ENCODE peak calls at places on chromosomes 11 and 22, in nine cellular contexts. R is spleen, X is cardiac fibroblast, K is SK-N-SH, O is kidney, Z is mucosa of descending colon, V is A549, H is fibroblast of the aortic adventitia, Q is GM12864. Y is an unnamed sample.

GRCh38 chr11:118911113-118911879 is 14.4 kb downstream of the BCL9L start:
- DNase-seq in R (peak; percentile 80), X (peak; percentile 48), K (no peak), O (peak; percentile 83), Z (peak; percentile 59), V (peak; percentile 78), H (peak; percentile 34), Q (no peak), Y (no peak)

GRCh38 chr22:36493690-36494110 is 12.3 kb upstream of the TXN2 start:
- DNase-seq in R (peak; percentile 84), X (no peak), K (no peak), O (no peak), Z (peak; percentile 46), V (no peak), H (no peak), Q (peak; percentile 61), Y (no peak)

GRCh38 chr11:118171274-118172062 is 5.0 kb downstream of the SCN2B start:
- DNase-seq in R (peak; percentile 91), X (peak; percentile 59), K (peak; percentile 93), O (peak; percentile 87), Z (peak; percentile 71), V (peak; percentile 37), H (peak; percentile 58), Q (peak; percentile 4), Y (peak; percentile 21)

GRCh38 chr22:20568502-20569058 is 61.2 kb downstream of the MED15 start:
- DNase-seq in R (peak; percentile 64), X (no peak), K (no peak), O (peak; percentile 49), Z (no peak), V (no peak), H (no peak), Q (no peak), Y (no peak)

GRCh38 chr11:32888805-32889204 is 3.8 kb upstream of the QSER1 start:
- DNase-seq in R (no peak), X (peak; percentile 36), K (no peak), O (no peak), Z (no peak), V (no peak), H (peak; percentile 55), Q (no peak), Y (peak; percentile 55)

GRCh38 chr11:110243804-110244203 is 52.6 kb downstream of the RDX start:
- DNase-seq in R (no peak), X (no peak), K (no peak), O (no peak), Z (no peak), V (no peak), H (no peak), Q (no peak), Y (no peak)

GRCh38 chr22:19962909-19963806 is 21.5 kb upstream of the TXNRD2 start:
- DNase-seq in R (peak; percentile 70), X (peak; percentile 62), K (no peak), O (peak; percentile 94), Z (peak; percentile 92), V (no peak), H (peak; percentile 36), Q (no peak), Y (peak; percentile 83)

GRCh38 chr22:33539902-33540751 is 380.1 kb downstream of the LARGE1 start:
- DNase-seq in R (no peak), X (peak; percentile 38), K (no peak), O (peak; percentile 94), Z (peak; percentile 75), V (peak; percentile 98), H (peak; percentile 49), Q (no peak), Y (no peak)

GRCh38 chr11:69979632-69980031 is 98.5 kb upstream of the ANO1 start:
- DNase-seq in R (no peak), X (no peak), K (no peak), O (peak; percentile 43), Z (no peak), V (no peak), H (no peak), Q (no peak), Y (no peak)

GRCh38 chr11:114243461-114244372 is 52.5 kb upstream of the NNMT start:
- DNase-seq in R (no peak), X (peak; percentile 24), K (no peak), O (no peak), Z (no peak), V (no peak), H (no peak), Q (no peak), Y (peak; percentile 44)

GRCh38 chr22:35567794-35568193 is 27.2 kb downstream of the RASD2 start:
- DNase-seq in R (no peak), X (no peak), K (no peak), O (no peak), Z (no peak), V (no peak), H (no peak), Q (no peak), Y (no peak)

GRCh38 chr11:15327786-15328231 is 213.1 kb downstream of the INSC start:
- DNase-seq in R (no peak), X (peak; percentile 44), K (peak; percentile 68), O (peak; percentile 71), Z (peak; percentile 77), V (peak; percentile 39), H (peak; percentile 27), Q (no peak), Y (peak; percentile 10)

GRCh38 chr22:24105018-24105360 is 76.3 kb upstream of the SUSD2 start:
- DNase-seq in R (peak; percentile 4), X (peak; percentile 34), K (no peak), O (peak; percentile 18), Z (no peak), V (no peak), H (peak; percentile 30), Q (no peak), Y (peak; percentile 71)

GRCh38 chr11:125264091-125265022 is 99.8 kb downstream of the PKNOX2 start:
- DNase-seq in R (no peak), X (no peak), K (no peak), O (no peak), Z (no peak), V (no peak), H (no peak), Q (no peak), Y (no peak)
- TF ChIP-seq CTCF in R (no peak), X (no peak), K (no peak), O (no peak), Z (no peak), V (no peak), H (no peak), Q (no peak), Y (no peak)

DNA sequence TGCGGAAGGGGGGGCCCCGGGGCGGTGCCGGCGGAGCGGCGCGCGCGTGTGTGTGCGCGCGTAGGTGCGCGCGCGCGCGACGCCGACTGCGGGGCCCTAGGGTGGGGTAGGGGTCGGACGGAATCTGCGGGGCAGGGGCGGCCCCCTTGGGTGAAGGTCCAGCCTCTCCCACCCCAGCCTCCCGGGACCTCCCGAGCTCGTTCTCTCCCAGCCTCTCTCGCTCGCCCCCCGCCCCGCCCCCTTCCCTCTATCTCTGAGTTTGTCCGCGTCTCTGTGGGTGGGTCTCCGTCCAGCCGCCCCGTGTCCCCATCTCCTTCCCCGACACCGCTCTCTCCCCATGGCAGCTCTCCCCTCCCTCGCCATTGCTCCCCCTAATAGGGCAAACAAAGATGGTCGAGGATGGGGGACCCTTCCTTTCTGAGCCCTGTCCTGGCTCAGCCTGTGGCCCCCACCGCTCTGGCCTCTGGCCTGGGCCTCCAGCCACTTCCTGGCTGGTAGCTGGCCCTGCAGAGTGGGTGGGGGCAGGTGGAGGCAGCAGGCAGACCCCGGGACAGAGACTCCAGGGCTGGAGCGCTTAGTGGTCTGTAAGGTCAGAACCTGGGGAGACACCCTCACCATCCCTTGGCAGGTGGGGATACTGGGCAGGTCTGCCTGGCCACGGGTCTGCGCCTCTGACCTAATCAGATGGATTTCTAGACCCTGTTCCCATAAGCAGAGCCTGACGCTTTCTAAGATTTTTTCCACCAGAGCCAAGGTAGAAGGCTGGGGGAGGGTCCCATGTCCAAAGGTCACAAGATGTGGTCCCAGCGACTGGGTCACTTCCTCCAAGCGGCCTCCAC is 32.9 kb upstream of the PRR5 start:
- DNase-seq in R (no peak), X (no peak), K (peak; percentile 63), O (peak; percentile 78), Z (no peak), V (no peak), H (no peak), Q (no peak), Y (no peak)
- H3K4me3 ChIP-seq in R (peak overlapping the region; percentile 34), X (peak overlapping the region; percentile 54), K (peak overlapping the region; percentile 56), O (peak overlapping the region; percentile 52), Z (peak overlapping the region; percentile 19), V (peak overlapping the region; percentile 72), H (peak overlapping the region; percentile 56), Q (no peak overlapping the region), Y (peak overlapping the region; percentile 83)

GRCh38 chr11:77412814-77413213 is 61.1 kb downstream of the PAK1 start:
- DNase-seq in R (no peak), X (no peak), K (no peak), O (no peak), Z (no peak), V (no peak), H (no peak), Q (no peak), Y (no peak)

GRCh38 chr11:77413850-77414249 is 60.0 kb downstream of the PAK1 start:
- DNase-seq in R (no peak), X (no peak), K (no peak), O (no peak), Z (no peak), V (no peak), H (no peak), Q (no peak), Y (no peak)

GRCh38 chr11:77411238-77411637 is 62.7 kb downstream of the PAK1 start:
- DNase-seq in R (peak; percentile 88), X (peak; percentile 40), K (no peak), O (peak; percentile 71), Z (peak; percentile 34), V (peak; percentile 11), H (peak; percentile 33), Q (no peak), Y (peak; percentile 57)

GRCh38 chr11:77410076-77410827 is 63.6 kb downstream of the PAK1 start:
- DNase-seq in R (no peak), X (no peak), K (no peak), O (no peak), Z (no peak), V (no peak), H (no peak), Q (no peak), Y (no peak)

DNA sequence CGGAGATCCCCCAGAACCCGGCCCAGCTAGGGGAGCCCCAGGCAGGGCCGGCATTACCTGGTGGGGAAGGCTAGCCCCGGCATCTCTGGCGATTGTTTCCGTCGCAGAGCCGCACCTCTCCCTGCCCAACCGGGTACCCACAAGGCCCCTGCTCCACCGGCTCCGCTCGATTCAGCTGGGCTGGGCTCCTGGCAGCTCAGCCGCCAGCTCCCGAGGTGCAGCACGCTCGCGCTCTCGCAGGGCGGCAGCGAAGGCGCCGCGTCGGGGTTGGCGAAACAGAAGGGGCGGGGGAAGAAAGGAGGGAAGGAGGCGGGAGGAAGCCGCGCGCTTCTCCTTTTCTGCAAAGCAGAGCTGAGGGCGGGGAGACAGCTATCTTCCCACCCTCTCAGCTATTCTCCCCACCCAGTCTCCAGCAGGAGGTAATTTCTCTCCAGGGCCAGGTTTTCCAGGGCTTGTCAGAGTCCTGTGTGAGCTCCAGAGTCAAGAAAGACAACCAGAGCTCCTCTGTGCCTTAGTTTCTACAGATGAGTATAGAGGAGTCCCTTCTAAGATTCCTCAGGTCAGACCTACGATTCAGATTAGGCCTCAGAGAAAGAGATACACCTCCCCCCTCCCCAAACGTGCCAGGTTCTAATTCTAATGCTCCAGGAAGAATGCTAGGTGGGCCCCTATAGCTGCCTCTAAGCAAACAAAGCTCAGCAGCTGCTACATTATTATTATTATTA is 62.0 kb downstream of the PAK1 start:
- DNase-seq in R (peak; percentile 98), X (peak; percentile 83), K (no peak), O (peak; percentile 94), Z (peak; percentile 91), V (peak; percentile 83), H (peak; percentile 80), Q (peak; percentile 50), Y (peak; percentile 96)
- TF ChIP-seq CTCF in R (no peak), X (peak; percentile 3), K (no peak), O (no peak), Z (no peak), V (no peak), H (no peak), Q (no peak), Y (no peak)

GRCh38 chr22:32206774-32207758 is 2.2 kb upstream of the RFPL2 start:
- DNase-seq in R (peak; percentile 76), X (peak; percentile 27), K (peak; percentile 32), O (no peak), Z (peak; percentile 62), V (peak; percentile 71), H (peak; percentile 4), Q (peak; percentile 10), Y (peak; percentile 21)
- H3K4me3 ChIP-seq in R (no peak overlapping the region), X (no peak overlapping the region), K (no peak overlapping the region), O (no peak overlapping the region), Z (no peak overlapping the region), V (peak overlapping the region; percentile 9), H (no peak overlapping the region), Q (no peak overlapping the region), Y (no peak overlapping the region)

Y was measured in foreskin fibroblast.